ENCODE peak calls at places on chromosomes 1 and 21, in five cellular contexts. One of them, this sample, is unnamed.

GRCh38 chr21:36751383-36751782 is 52.5 kb downstream of the SIM2 start:
- DNase-seq in mucosa of descending colon: no peak
- DNase-seq in left ventricle myocardium inferior: no peak
- DNase-seq in WTC11: no peak
- DNase-seq in cardiac muscle cell: no peak
- DNase-seq in this sample: no peak

GRCh38 chr21:28773036-28773435 is 219.6 kb downstream of the LTN1 start:
- DNase-seq in WTC11: no peak
- DNase-seq in cardiac muscle cell: no peak
- DNase-seq in mucosa of descending colon: no peak
- DNase-seq in left ventricle myocardium inferior: no peak
- DNase-seq in this sample: no peak

GRCh38 chr1:160553778-160554177 is 25.5 kb downstream of the CD84 start:
- DNase-seq in mucosa of descending colon: no peak
- DNase-seq in WTC11: no peak
- DNase-seq in cardiac muscle cell: no peak
- DNase-seq in left ventricle myocardium inferior: no peak
- DNase-seq in this sample: no peak

GRCh38 chr1:179038528-179039281 is 13.0 kb downstream of the FAM20B start:
- DNase-seq in WTC11: no peak
- DNase-seq in cardiac muscle cell: peak
- DNase-seq in mucosa of descending colon: no peak
- DNase-seq in left ventricle myocardium inferior: no peak
- DNase-seq in this sample: no peak

GRCh38 chr1:161702250-161702649 is 4.8 kb upstream of the FCRLA start:
- DNase-seq in cardiac muscle cell: no peak
- DNase-seq in mucosa of descending colon: peak
- DNase-seq in left ventricle myocardium inferior: no peak
- DNase-seq in WTC11: no peak
- DNase-seq in this sample: no peak

GRCh38 chr1:25538165-25538860 is 5.1 kb upstream of the LDLRAP1 start:
- DNase-seq in mucosa of descending colon: no peak
- DNase-seq in WTC11: no peak
- DNase-seq in left ventricle myocardium inferior: no peak
- DNase-seq in cardiac muscle cell: no peak
- DNase-seq in this sample: no peak

GRCh38 chr21:43290529-43291346 is 121.9 kb downstream of the CRYAA start:
- DNase-seq in WTC11: peak
- DNase-seq in cardiac muscle cell: no peak
- DNase-seq in left ventricle myocardium inferior: peak
- DNase-seq in mucosa of descending colon: no peak
- DNase-seq in this sample: no peak

GRCh38 chr1:114335273-114335672 is 175.7 kb downstream of the TRIM33 start:
- DNase-seq in WTC11: no peak
- DNase-seq in left ventricle myocardium inferior: no peak
- DNase-seq in cardiac muscle cell: no peak
- DNase-seq in mucosa of descending colon: no peak
- DNase-seq in this sample: no peak

GRCh38 chr1:45038240-45038639 is 26.2 kb downstream of the UROD start:
- DNase-seq in mucosa of descending colon: no peak
- DNase-seq in WTC11: no peak
- DNase-seq in cardiac muscle cell: no peak
- DNase-seq in left ventricle myocardium inferior: no peak
- DNase-seq in this sample: no peak

GRCh38 chr1:175612286-175612685 is 131.1 kb downstream of the TNR start:
- DNase-seq in WTC11: no peak
- DNase-seq in cardiac muscle cell: no peak
- DNase-seq in left ventricle myocardium inferior: no peak
- DNase-seq in mucosa of descending colon: no peak
- DNase-seq in this sample: no peak

GRCh38 chr21:32803651-32804050 is 32.1 kb upstream of the PAXBP1 start:
- DNase-seq in WTC11: no peak
- DNase-seq in cardiac muscle cell: no peak
- DNase-seq in mucosa of descending colon: no peak
- DNase-seq in left ventricle myocardium inferior: no peak
- DNase-seq in this sample: no peak

GRCh38 chr1:233075045-233075444 is 124.6 kb downstream of the NTPCR start:
- DNase-seq in WTC11: no peak
- DNase-seq in cardiac muscle cell: no peak
- DNase-seq in mucosa of descending colon: no peak
- DNase-seq in left ventricle myocardium inferior: no peak
- DNase-seq in this sample: no peak

GRCh38 chr1:57850572-57850971 is 426.7 kb upstream of the DAB1 start:
- DNase-seq in mucosa of descending colon: no peak
- DNase-seq in left ventricle myocardium inferior: no peak
- DNase-seq in WTC11: no peak
- DNase-seq in cardiac muscle cell: no peak
- DNase-seq in this sample: no peak

GRCh38 chr1:22102746-22103145 is 40.2 kb downstream of the WNT4 start:
- DNase-seq in mucosa of descending colon: no peak
- DNase-seq in left ventricle myocardium inferior: no peak
- DNase-seq in cardiac muscle cell: no peak
- DNase-seq in WTC11: no peak
- DNase-seq in this sample: no peak

GRCh38 chr1:116309090-116309870 is 63.8 kb upstream of the ATP1A1 start:
- DNase-seq in mucosa of descending colon: no peak
- DNase-seq in WTC11: no peak
- DNase-seq in left ventricle myocardium inferior: no peak
- DNase-seq in cardiac muscle cell: no peak
- DNase-seq in this sample: no peak

GRCh38 chr1:53639251-53639721 is 99.7 kb downstream of the GLIS1 start:
- DNase-seq in cardiac muscle cell: no peak
- DNase-seq in left ventricle myocardium inferior: no peak
- DNase-seq in WTC11: peak
- DNase-seq in mucosa of descending colon: no peak
- DNase-seq in this sample: no peak

GRCh38 chr1:8373547-8374270 is 55.8 kb downstream of the SLC45A1 start:
- DNase-seq in left ventricle myocardium inferior: peak
- DNase-seq in WTC11: no peak
- DNase-seq in mucosa of descending colon: peak
- DNase-seq in cardiac muscle cell: peak
- DNase-seq in this sample: no peak

DNA sequence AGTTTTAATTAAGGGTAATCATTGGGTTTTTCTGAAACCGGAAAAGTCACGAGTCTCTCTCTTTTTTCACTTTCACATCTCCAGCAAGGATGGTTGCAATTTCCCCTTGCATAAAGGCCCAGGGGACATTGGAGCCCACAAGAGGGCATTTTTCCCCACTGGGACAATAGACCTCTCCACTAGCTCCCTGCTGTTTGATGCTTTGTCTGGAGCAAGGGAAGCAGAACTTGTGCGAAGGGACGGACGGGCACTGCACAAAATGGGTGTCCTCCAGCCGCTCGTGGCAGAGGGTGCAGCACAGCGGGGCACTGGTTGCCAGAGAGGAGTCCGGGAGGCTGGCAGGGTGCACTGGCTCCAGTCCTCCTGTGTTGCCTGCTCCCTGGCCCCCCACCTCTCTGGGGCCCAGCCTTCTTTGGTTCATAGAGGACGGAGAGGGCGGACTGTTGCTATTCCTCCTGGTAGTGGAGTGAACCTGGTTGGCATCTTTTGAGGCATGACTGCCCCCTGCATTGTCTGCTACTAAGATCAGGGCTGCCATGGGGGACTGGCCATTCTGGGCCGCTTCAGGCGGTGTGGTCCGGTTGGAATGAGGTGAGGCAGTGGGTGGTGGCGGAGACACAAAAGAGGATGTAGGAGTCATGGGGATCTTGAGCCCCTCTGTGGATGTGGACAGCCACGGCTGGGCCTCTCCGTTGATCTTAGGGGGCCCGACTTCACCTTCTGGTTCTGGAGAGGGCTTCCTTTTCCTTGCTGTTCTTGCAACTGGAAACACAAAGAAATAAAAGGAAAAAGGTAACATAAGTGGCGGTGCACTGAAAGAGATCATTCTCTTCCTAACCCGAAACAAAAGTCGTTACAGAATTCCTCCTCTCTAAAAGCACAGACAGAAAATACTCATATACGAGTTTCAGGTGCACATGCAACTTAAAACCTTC is 2.6 kb downstream of the IRF2BP2 start:
- DNase-seq in mucosa of descending colon: peak
- DNase-seq in cardiac muscle cell: peak
- DNase-seq in left ventricle myocardium inferior: peak
- DNase-seq in WTC11: peak
- DNase-seq in this sample: no peak
- TF ChIP-seq CTCF in mucosa of descending colon: no peak
- TF ChIP-seq CTCF in cardiac muscle cell: peak
- TF ChIP-seq CTCF in left ventricle myocardium inferior: peak
- TF ChIP-seq CTCF in WTC11: no peak
- TF ChIP-seq CTCF in this sample: peak

GRCh38 chr1:59146651-59147358 is 150.1 kb upstream of the FGGY start:
- DNase-seq in mucosa of descending colon: peak
- DNase-seq in left ventricle myocardium inferior: peak
- DNase-seq in WTC11: peak
- DNase-seq in cardiac muscle cell: peak
- DNase-seq in this sample: peak
- TF ChIP-seq CTCF in mucosa of descending colon: no peak
- TF ChIP-seq CTCF in left ventricle myocardium inferior: peak
- TF ChIP-seq CTCF in WTC11: no peak
- TF ChIP-seq CTCF in cardiac muscle cell: peak
- TF ChIP-seq CTCF in this sample: peak

GRCh38 chr1:229949500-229949899 is 117.5 kb upstream of the GALNT2 start:
- DNase-seq in WTC11: no peak
- DNase-seq in left ventricle myocardium inferior: no peak
- DNase-seq in cardiac muscle cell: no peak
- DNase-seq in mucosa of descending colon: no peak
- DNase-seq in this sample: no peak

GRCh38 chr1:229947968-229948367 is 119.1 kb upstream of the GALNT2 start:
- DNase-seq in mucosa of descending colon: no peak
- DNase-seq in cardiac muscle cell: peak
- DNase-seq in left ventricle myocardium inferior: no peak
- DNase-seq in WTC11: no peak
- DNase-seq in this sample: no peak

GRCh38 chr1:229952135-229952534 is 114.9 kb upstream of the GALNT2 start:
- DNase-seq in mucosa of descending colon: no peak
- DNase-seq in WTC11: no peak
- DNase-seq in cardiac muscle cell: no peak
- DNase-seq in left ventricle myocardium inferior: no peak
- DNase-seq in this sample: no peak

GRCh38 chr1:229950908-229951307 is 116.1 kb upstream of the GALNT2 start:
- DNase-seq in mucosa of descending colon: no peak
- DNase-seq in cardiac muscle cell: no peak
- DNase-seq in WTC11: no peak
- DNase-seq in left ventricle myocardium inferior: no peak
- DNase-seq in this sample: no peak

DNA sequence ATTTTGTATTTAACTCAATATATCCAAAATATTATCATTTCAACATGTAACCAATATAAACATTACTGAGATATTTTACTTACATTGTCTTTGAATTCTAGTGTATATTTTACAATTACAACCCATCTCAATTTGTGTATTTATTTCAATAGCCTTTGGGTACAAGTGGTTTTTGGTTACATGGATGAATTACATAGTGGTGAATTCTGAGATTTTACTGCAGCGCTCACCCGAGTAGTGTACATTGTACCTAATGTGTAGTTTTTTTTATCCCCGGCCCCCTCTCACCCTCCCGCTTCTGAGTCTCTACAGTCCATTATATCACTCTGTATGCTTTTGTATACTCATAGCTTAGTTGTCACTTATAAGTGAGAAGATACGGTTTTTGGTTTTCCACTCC is 117.0 kb upstream of the GALNT2 start:
- DNase-seq in WTC11: no peak
- DNase-seq in mucosa of descending colon: no peak
- DNase-seq in cardiac muscle cell: no peak
- DNase-seq in left ventricle myocardium inferior: no peak
- DNase-seq in this sample: no peak
- TF ChIP-seq CTCF in WTC11: no peak
- TF ChIP-seq CTCF in mucosa of descending colon: no peak
- TF ChIP-seq CTCF in cardiac muscle cell: no peak
- TF ChIP-seq CTCF in left ventricle myocardium inferior: no peak
- TF ChIP-seq CTCF in this sample: no peak

DNA sequence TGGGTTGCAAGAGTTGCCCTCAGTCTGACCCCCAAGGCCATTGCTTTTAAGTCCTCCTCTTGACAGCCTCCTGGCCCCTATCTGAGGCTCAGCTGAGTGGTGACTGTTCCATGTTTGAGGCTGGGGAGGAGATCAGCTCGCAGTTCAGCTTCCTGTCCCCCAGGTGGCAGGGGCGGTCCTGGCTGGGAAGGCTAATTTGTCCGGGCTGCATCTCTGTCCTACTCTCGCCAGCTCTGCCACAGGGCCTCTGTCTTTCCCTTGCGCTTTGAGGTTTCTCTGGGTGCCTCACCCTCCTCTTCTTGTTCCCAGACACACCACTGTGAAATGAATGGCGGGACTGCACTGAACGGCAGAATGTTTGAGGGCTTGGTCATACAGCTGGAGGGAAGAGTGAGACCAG is 157.3 kb downstream of the KCNJ6 start:
- DNase-seq in WTC11: peak
- DNase-seq in mucosa of descending colon: peak
- DNase-seq in left ventricle myocardium inferior: no peak
- DNase-seq in cardiac muscle cell: peak
- DNase-seq in this sample: peak
- TF ChIP-seq CTCF in WTC11: peak
- TF ChIP-seq CTCF in mucosa of descending colon: peak
- TF ChIP-seq CTCF in left ventricle myocardium inferior: peak
- TF ChIP-seq CTCF in cardiac muscle cell: peak
- TF ChIP-seq CTCF in this sample: peak

GRCh38 chr1:224513787-224514209 is 79.2 kb upstream of the WDR26 start:
- DNase-seq in cardiac muscle cell: peak
- DNase-seq in mucosa of descending colon: peak
- DNase-seq in left ventricle myocardium inferior: peak
- DNase-seq in WTC11: peak
- DNase-seq in this sample: peak
- TF ChIP-seq CTCF in cardiac muscle cell: peak
- TF ChIP-seq CTCF in mucosa of descending colon: peak
- TF ChIP-seq CTCF in left ventricle myocardium inferior: peak
- TF ChIP-seq CTCF in WTC11: peak
- TF ChIP-seq CTCF in this sample: peak

GRCh38 chr1:171730052-171730451 is 11.8 kb downstream of the VAMP4 start:
- DNase-seq in mucosa of descending colon: no peak
- DNase-seq in cardiac muscle cell: no peak
- DNase-seq in left ventricle myocardium inferior: no peak
- DNase-seq in WTC11: no peak
- DNase-seq in this sample: no peak
- TF ChIP-seq CTCF in mucosa of descending colon: no peak
- TF ChIP-seq CTCF in cardiac muscle cell: no peak
- TF ChIP-seq CTCF in left ventricle myocardium inferior: no peak
- TF ChIP-seq CTCF in WTC11: no peak
- TF ChIP-seq CTCF in this sample: no peak

GRCh38 chr1:38615680-38616079 is 243.9 kb downstream of the RRAGC start:
- DNase-seq in cardiac muscle cell: no peak
- DNase-seq in mucosa of descending colon: no peak
- DNase-seq in WTC11: no peak
- DNase-seq in left ventricle myocardium inferior: no peak
- DNase-seq in this sample: no peak
- TF ChIP-seq CTCF in cardiac muscle cell: no peak
- TF ChIP-seq CTCF in mucosa of descending colon: no peak
- TF ChIP-seq CTCF in WTC11: no peak
- TF ChIP-seq CTCF in left ventricle myocardium inferior: no peak
- TF ChIP-seq CTCF in this sample: peak

GRCh38 chr1:234579967-234580366 is 30.0 kb downstream of the IRF2BP2 start:
- DNase-seq in cardiac muscle cell: no peak
- DNase-seq in mucosa of descending colon: no peak
- DNase-seq in left ventricle myocardium inferior: no peak
- DNase-seq in WTC11: no peak
- DNase-seq in this sample: no peak
- TF ChIP-seq CTCF in cardiac muscle cell: peak
- TF ChIP-seq CTCF in mucosa of descending colon: no peak
- TF ChIP-seq CTCF in left ventricle myocardium inferior: peak
- TF ChIP-seq CTCF in WTC11: no peak
- TF ChIP-seq CTCF in this sample: peak